ENCODE peak calls at places on chromosomes 4 and X, in eight cellular contexts. N is GM23248, I is mesenchymal stem cell, X is IMR-90, Z is fibroblast of lung, S is OCI-LY7, P is HepG2, Y is Karpas-422. O is an unnamed sample. For H3K4me1, the result is how much of the 10 kb centered on the place peaks cover.

GRCh38 chrX:20007962-20008633 is 17.2 kb upstream of the BCLAF3 start:
- DNase-seq in N (no peak), I (no peak), X (no peak), Z (no peak), S (peak), P (no peak), Y (no peak), O (no peak)

GRCh38 chrX:150406559-150406958 is 43.4 kb downstream of the MAMLD1 start:
- DNase-seq in N (no peak), I (no peak), X (peak), Z (peak), S (no peak), P (no peak), Y (no peak), O (peak)

GRCh38 chr4:18524667-18525066 is 503.1 kb upstream of the LCORL start:
- DNase-seq in N (no peak), I (no peak), X (no peak), Z (no peak), S (no peak), P (no peak), Y (no peak), O (no peak)

GRCh38 chr4:186472948-186473347 is 82.4 kb downstream of the MTNR1A start:
- DNase-seq in N (peak), I (peak), X (peak), Z (peak), S (peak), P (peak), Y (no peak), O (peak)

GRCh38 chr4:42397635-42398447 is 553 bp downstream of the SHISA3 start:
- DNase-seq in N (peak), I (peak), X (peak), Z (peak), S (peak), P (no peak), Y (no peak), O (peak)

GRCh38 chrX:8204169-8204935 is 33.3 kb upstream of the VCX2 start:
- DNase-seq in N (no peak), I (no peak), X (no peak), Z (no peak), S (no peak), P (no peak), Y (peak), O (no peak)

GRCh38 chrX:24426340-24426913 is 38.7 kb upstream of the PDK3 start:
- DNase-seq in N (peak), I (no peak), X (peak), Z (no peak), S (peak), P (peak), Y (peak), O (no peak)

GRCh38 chr4:38322709-38323108 is 341.3 kb upstream of the KLF3 start:
- DNase-seq in N (peak), I (peak), X (peak), Z (peak), S (no peak), P (no peak), Y (no peak), O (peak)

GRCh38 chr4:13706130-13706529 is 78.6 kb upstream of the BOD1L1 start:
- DNase-seq in N (no peak), I (no peak), X (no peak), Z (no peak), S (no peak), P (no peak), Y (no peak), O (no peak)

GRCh38 chr4:87783781-87784180 is 15.6 kb upstream of the IBSP start:
- DNase-seq in N (no peak), I (no peak), X (no peak), Z (peak), S (no peak), P (no peak), Y (no peak), O (peak)

GRCh38 chr4:142369141-142369540 is 477.0 kb downstream of the INPP4B start:
- DNase-seq in N (no peak), I (no peak), X (no peak), Z (peak), S (no peak), P (no peak), Y (no peak), O (peak)

GRCh38 chr4:145179201-145179860 is 1.1 kb downstream of the OTUD4 start:
- DNase-seq in N (peak), I (peak), X (peak), Z (peak), S (peak), P (peak), Y (peak), O (peak)

GRCh38 chrX:38212246-38212645 is 8.4 kb downstream of the SRPX start:
- DNase-seq in N (peak), I (no peak), X (peak), Z (peak), S (no peak), P (no peak), Y (no peak), O (peak)

GRCh38 chrX:24110049-24110448 is 39.5 kb upstream of the ZFX start:
- DNase-seq in N (no peak), I (no peak), X (no peak), Z (no peak), S (no peak), P (no peak), Y (no peak), O (no peak)

GRCh38 chr4:1766336-1767057 is 26.6 kb upstream of the FGFR3 start:
- DNase-seq in N (no peak), I (no peak), X (no peak), Z (no peak), S (no peak), P (peak), Y (no peak), O (no peak)

GRCh38 chrX:22397566-22397965 is 124.9 kb downstream of the CBLL2 start:
- DNase-seq in N (peak), I (no peak), X (peak), Z (peak), S (no peak), P (no peak), Y (no peak), O (peak)

GRCh38 chr4:173168396-173169177 is at the start of gene GALNT7:
- DNase-seq in N (peak), I (peak), X (peak), Z (peak), S (peak), P (no peak), Y (peak), O (peak)

GRCh38 chr4:1669270-1669669 is 14.8 kb downstream of the FAM53A start:
- DNase-seq in N (no peak), I (no peak), X (no peak), Z (no peak), S (no peak), P (no peak), Y (no peak), O (no peak)

GRCh38 chr4:68658672-68659071 is 11.8 kb downstream of the UGT2B15 start:
- DNase-seq in N (no peak), I (no peak), X (no peak), Z (no peak), S (no peak), P (peak), Y (no peak), O (no peak)

GRCh38 chr4:8262637-8263322 is 6.8 kb upstream of the HTRA3 start:
- DNase-seq in N (no peak), I (no peak), X (no peak), Z (no peak), S (no peak), P (no peak), Y (no peak), O (no peak)

GRCh38 chr4:83390965-83391364 is 56.3 kb upstream of the HPSE start:
- DNase-seq in N (no peak), I (no peak), X (no peak), Z (no peak), S (peak), P (no peak), Y (no peak), O (no peak)

GRCh38 chr4:52588097-52588496 is 71.0 kb downstream of the USP46 start:
- DNase-seq in N (peak), I (peak), X (peak), Z (peak), S (peak), P (peak), Y (peak), O (no peak)

GRCh38 chr4:2927016-2927695 is 36.0 kb downstream of the NOP14 start:
- DNase-seq in N (no peak), I (no peak), X (no peak), Z (no peak), S (no peak), P (no peak), Y (no peak), O (no peak)

GRCh38 chrX:36856849-36857248 is 151.3 kb upstream of the FAM47C start:
- DNase-seq in N (peak), I (no peak), X (peak), Z (no peak), S (no peak), P (no peak), Y (peak), O (no peak)

GRCh38 chr4:184422378-184422777 is 52.0 kb downstream of the IRF2 start:
- DNase-seq in N (no peak), I (no peak), X (no peak), Z (no peak), S (no peak), P (no peak), Y (no peak), O (no peak)

GRCh38 chrX:130245441-130245840 is 23.3 kb downstream of the ZNF280C start:
- DNase-seq in N (peak), I (peak), X (peak), Z (peak), S (no peak), P (no peak), Y (no peak), O (peak)

GRCh38 chrX:100850317-100850716 is 23.8 kb downstream of the NOX1 start:
- DNase-seq in N (no peak), I (no peak), X (no peak), Z (no peak), S (no peak), P (no peak), Y (no peak), O (no peak)

GRCh38 chr4:46878641-46879040 is 30.4 kb downstream of the COX7B2 start:
- DNase-seq in N (no peak), I (no peak), X (peak), Z (peak), S (no peak), P (no peak), Y (no peak), O (no peak)
- H2AFZ ChIP-seq in N (no peak), I (no peak), X (no peak), Z (no peak), S (no peak), P (no peak), Y (no peak), O (no peak)

DNA sequence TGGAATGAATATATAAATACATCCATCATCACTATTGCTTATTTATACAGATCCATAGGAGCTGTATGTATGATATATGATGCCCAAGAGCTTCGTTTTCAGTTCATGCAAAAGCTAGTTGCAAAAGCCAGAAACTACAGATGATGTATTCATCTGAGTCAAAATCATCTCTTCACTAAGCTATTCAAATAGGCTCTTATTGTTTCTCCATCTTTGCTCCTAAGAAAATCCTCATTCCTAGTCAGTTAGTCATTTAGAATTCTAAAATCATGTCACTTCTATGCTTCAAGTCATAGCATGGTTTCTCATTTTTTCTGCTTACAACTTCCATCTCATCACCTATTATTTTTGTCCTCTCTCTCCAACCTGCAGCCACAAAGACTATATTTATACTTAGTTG is 300.2 kb upstream of the TRAM1L1 start:
- DNase-seq in N (no peak), I (no peak), X (peak), Z (peak), S (no peak), P (no peak), Y (no peak), O (peak)
- H3K4me1 ChIP-seq in N (under half), I (under half), X (under half), Z (under half), S (under half), P (under half), Y (under half), O (under half)

GRCh38 chr4:6334203-6334887 is 64.7 kb downstream of the WFS1 start:
- DNase-seq in N (no peak), I (no peak), X (no peak), Z (no peak), S (no peak), P (no peak), Y (no peak), O (no peak)

GRCh38 chr4:6336166-6336565 is 66.5 kb downstream of the WFS1 start:
- DNase-seq in N (no peak), I (no peak), X (no peak), Z (no peak), S (no peak), P (no peak), Y (no peak), O (no peak)

GRCh38 chr4:6333301-6334202 is 63.9 kb downstream of the WFS1 start:
- DNase-seq in N (peak), I (no peak), X (no peak), Z (no peak), S (peak), P (no peak), Y (peak), O (no peak)

GRCh38 chr4:6337331-6337935 is 67.8 kb downstream of the WFS1 start:
- DNase-seq in N (no peak), I (no peak), X (no peak), Z (no peak), S (no peak), P (peak), Y (no peak), O (no peak)

GRCh38 chr4:6335040-6335590 is 65.5 kb downstream of the WFS1 start:
- DNase-seq in N (no peak), I (no peak), X (no peak), Z (no peak), S (no peak), P (no peak), Y (peak), O (no peak)
- H3K4me2 ChIP-seq in N (no peak), I (no peak), X (no peak), Z (no peak), S (no peak), P (no peak), Y (no peak), O (no peak)

GRCh38 chrX:3286196-3286920 is 60.1 kb downstream of the MXRA5 start:
- DNase-seq in N (peak), I (peak), X (peak), Z (peak), S (no peak), P (no peak), Y (no peak), O (peak)
- H2AFZ ChIP-seq in N (peak), I (no peak), X (peak), Z (no peak), S (no peak), P (no peak), Y (no peak), O (peak)